ENCODE peak calls at places on chromosomes 5 and 9, in ten cellular contexts. I, T, N, W, L, Y, B, J, R and E are unnamed samples.

GRCh38 chr5:135243194-135244191 is 155.5 kb downstream of the MACROH2A1 start:
- DNase-seq in I (peak; percentile 64), T (no peak), N (peak; percentile 97), W (no peak), L (no peak), Y (peak; percentile 85), B (peak; percentile 25), J (peak; percentile 55), R (no peak), E (peak; percentile 31)

GRCh38 chr5:36360311-36360710 is 58.6 kb upstream of the RANBP3L start:
- DNase-seq in I (no peak), T (no peak), N (no peak), W (no peak), L (no peak), Y (no peak), B (no peak), J (no peak), R (no peak), E (no peak)

GRCh38 chr5:142869883-142870282 is 99.7 kb downstream of the ARHGAP26 start:
- DNase-seq in I (no peak), T (no peak), N (peak; percentile 75), W (no peak), L (no peak), Y (no peak), B (peak; percentile 51), J (peak; percentile 63), R (no peak), E (peak; percentile 34)

GRCh38 chr9:81083062-81083461 is 606.3 kb downstream of the TLE1 start:
- DNase-seq in I (no peak), T (no peak), N (peak; percentile 63), W (no peak), L (no peak), Y (peak; percentile 3), B (no peak), J (no peak), R (no peak), E (no peak)

GRCh38 chr9:113566712-113567071 is 103.2 kb downstream of the RGS3 start:
- DNase-seq in I (peak; percentile 64), T (peak; percentile 59), N (peak; percentile 73), W (no peak), L (no peak), Y (peak; percentile 52), B (peak; percentile 46), J (no peak), R (no peak), E (peak; percentile 35)

GRCh38 chr5:136192015-136192525 is 892 bp downstream of the SMIM32 start:
- DNase-seq in I (peak; percentile 86), T (no peak), N (peak; percentile 64), W (no peak), L (no peak), Y (peak; percentile 43), B (no peak), J (no peak), R (no peak), E (no peak)

GRCh38 chr9:7172445-7173115 is 414.8 kb downstream of the KDM4C start:
- DNase-seq in I (no peak), T (no peak), N (no peak), W (no peak), L (no peak), Y (peak; percentile 35), B (no peak), J (no peak), R (no peak), E (no peak)

GRCh38 chr9:122162415-122162814 is 2.7 kb downstream of the MORN5 start:
- DNase-seq in I (no peak), T (no peak), N (no peak), W (no peak), L (no peak), Y (no peak), B (no peak), J (no peak), R (no peak), E (no peak)

GRCh38 chr5:176653401-176653800 is 6.1 kb downstream of the TSPAN17 start:
- DNase-seq in I (no peak), T (no peak), N (no peak), W (no peak), L (peak; percentile 31), Y (no peak), B (peak; percentile 37), J (no peak), R (no peak), E (no peak)

GRCh38 chr9:129317179-129318011 is 139.3 kb upstream of the IER5L start:
- DNase-seq in I (no peak), T (no peak), N (peak; percentile 75), W (no peak), L (no peak), Y (peak; percentile 63), B (no peak), J (no peak), R (peak; percentile 26), E (peak; percentile 64)

GRCh38 chr5:150573216-150573615 is 65.3 kb downstream of the NDST1 start:
- DNase-seq in I (no peak), T (peak; percentile 19), N (peak; percentile 10), W (no peak), L (no peak), Y (no peak), B (no peak), J (no peak), R (no peak), E (peak; percentile 22)

GRCh38 chr5:179914032-179914755 is 6.5 kb upstream of the TBC1D9B start:
- DNase-seq in I (no peak), T (no peak), N (no peak), W (peak; percentile 25), L (no peak), Y (no peak), B (no peak), J (peak; percentile 39), R (no peak), E (no peak)

GRCh38 chr9:108257387-108257786 is 598.4 kb downstream of the ACTL7B start:
- DNase-seq in I (no peak), T (no peak), N (no peak), W (no peak), L (no peak), Y (no peak), B (no peak), J (no peak), R (no peak), E (no peak)

GRCh38 chr9:125293134-125293533 is 31.5 kb downstream of the GAPVD1 start:
- DNase-seq in I (no peak), T (no peak), N (no peak), W (no peak), L (no peak), Y (no peak), B (no peak), J (no peak), R (no peak), E (no peak)

GRCh38 chr9:125302241-125302640 is 40.6 kb downstream of the GAPVD1 start:
- DNase-seq in I (no peak), T (no peak), N (no peak), W (no peak), L (no peak), Y (no peak), B (no peak), J (no peak), R (no peak), E (no peak)

GRCh38 chr9:125295642-125296041 is 34.0 kb downstream of the GAPVD1 start:
- DNase-seq in I (no peak), T (no peak), N (no peak), W (no peak), L (no peak), Y (no peak), B (peak; percentile 46), J (no peak), R (no peak), E (no peak)

GRCh38 chr9:125297917-125298316 is 36.3 kb downstream of the GAPVD1 start:
- DNase-seq in I (no peak), T (no peak), N (no peak), W (no peak), L (no peak), Y (no peak), B (no peak), J (no peak), R (no peak), E (no peak)

DNA sequence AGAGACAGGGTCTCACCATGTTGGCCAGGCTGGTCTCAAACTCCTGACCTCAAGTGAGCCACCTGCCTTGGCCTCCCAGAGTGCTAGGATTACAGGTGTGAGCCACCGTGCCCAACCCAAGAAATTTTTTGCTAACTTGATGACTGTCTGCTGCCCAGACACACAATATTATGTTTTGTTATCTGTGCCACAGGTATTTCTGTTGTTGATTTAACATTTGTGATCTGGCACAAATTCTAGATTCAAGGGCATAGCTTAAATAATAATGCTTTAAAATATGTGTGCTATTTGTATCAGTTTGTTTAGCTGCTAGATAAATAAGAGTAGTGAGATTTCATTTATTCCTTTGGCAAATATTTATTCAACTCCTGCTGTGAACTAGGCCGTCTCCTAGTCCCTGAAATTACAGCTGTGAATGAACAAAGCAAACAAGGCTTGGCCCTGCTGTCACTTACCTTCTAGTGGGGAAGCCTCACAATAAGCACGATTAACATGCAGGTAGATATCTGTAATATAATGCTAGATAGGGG is 35.3 kb downstream of the GAPVD1 start:
- DNase-seq in I (no peak), T (no peak), N (no peak), W (peak; percentile 45), L (no peak), Y (no peak), B (peak; percentile 57), J (no peak), R (no peak), E (no peak)
- TF ChIP-seq EP300 in I (peak; percentile 22), T (no peak), N (no peak), W (no peak), L (no peak), Y (no peak), B (no peak), J (no peak), R (no peak), E (no peak)

GRCh38 chr5:173451031-173451430 is 122.8 kb upstream of the STC2 start:
- DNase-seq in I (no peak), T (no peak), N (no peak), W (peak; percentile 33), L (peak; percentile 58), Y (peak; percentile 48), B (no peak), J (no peak), R (no peak), E (no peak)
- TF ChIP-seq EP300 in I (no peak), T (no peak), N (no peak), W (no peak), L (no peak), Y (no peak), B (no peak), J (no peak), R (no peak), E (no peak)

GRCh38 chr9:123216387-123216786 is 52.0 kb downstream of the STRBP start:
- DNase-seq in I (no peak), T (no peak), N (no peak), W (no peak), L (no peak), Y (no peak), B (no peak), J (no peak), R (no peak), E (no peak)
- TF ChIP-seq EP300 in I (no peak), T (no peak), N (no peak), W (no peak), L (no peak), Y (no peak), B (no peak), J (no peak), R (no peak), E (no peak)

DNA sequence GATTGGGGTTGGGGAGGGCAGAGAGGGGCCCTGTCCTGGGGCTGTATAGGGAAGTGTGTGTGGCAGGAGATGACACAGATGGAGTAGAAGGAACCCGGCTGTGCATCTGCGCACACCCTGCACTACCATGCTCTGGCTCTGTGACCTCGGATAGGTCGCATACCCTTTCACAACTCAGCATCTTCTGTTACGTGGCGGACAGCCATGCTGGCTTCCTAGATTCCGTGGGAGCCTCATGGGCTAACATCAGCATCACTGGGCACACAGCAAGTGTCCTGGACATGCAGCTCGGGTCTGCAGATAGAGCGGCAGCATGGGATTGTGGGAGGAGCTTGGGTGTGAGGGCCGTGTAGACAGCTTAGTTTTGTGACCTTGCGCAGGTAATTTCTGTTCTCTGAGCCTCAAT is 9.2 kb downstream of the ARPC5L start:
- DNase-seq in I (no peak), T (no peak), N (no peak), W (no peak), L (no peak), Y (no peak), B (no peak), J (no peak), R (no peak), E (no peak)
- TF ChIP-seq EP300 in I (no peak), T (no peak), N (no peak), W (no peak), L (no peak), Y (no peak), B (no peak), J (no peak), R (no peak), E (no peak)